ENCODE peak calls at places on chromosomes 4 and X, in four cellular contexts. One of them, this sample, is unnamed.

GRCh38 chr4:30182786-30183185 is 537.4 kb upstream of the PCDH7 start:
- DNase-seq in stimulated activated CD4-positive, alpha-beta T cell treated with anti-CD3 and anti-CD28 coated beads, Interleukin-4, amount 100 ng/mL, for 24 hours: no peak
- DNase-seq in fibroblast of mammary gland: no peak
- DNase-seq in PC-3: peak
- DNase-seq in this sample: no peak

GRCh38 chrX:132615396-132616131 is 126.7 kb upstream of the MBNL3 start:
- DNase-seq in stimulated activated CD4-positive, alpha-beta T cell treated with anti-CD3 and anti-CD28 coated beads, Interleukin-4, amount 100 ng/mL, for 24 hours: peak
- DNase-seq in fibroblast of mammary gland: peak
- DNase-seq in PC-3: peak
- DNase-seq in this sample: peak

GRCh38 chr4:70841951-70842350 is 2.3 kb upstream of the GRSF1 start:
- DNase-seq in stimulated activated CD4-positive, alpha-beta T cell treated with anti-CD3 and anti-CD28 coated beads, Interleukin-4, amount 100 ng/mL, for 24 hours: no peak
- DNase-seq in fibroblast of mammary gland: no peak
- DNase-seq in PC-3: no peak
- DNase-seq in this sample: no peak

GRCh38 chrX:150084474-150085229 is 146.4 kb upstream of the EOLA2 start:
- DNase-seq in stimulated activated CD4-positive, alpha-beta T cell treated with anti-CD3 and anti-CD28 coated beads, Interleukin-4, amount 100 ng/mL, for 24 hours: no peak
- DNase-seq in fibroblast of mammary gland: peak
- DNase-seq in PC-3: peak
- DNase-seq in this sample: no peak

GRCh38 chrX:122154019-122154418 is 1030.1 kb upstream of the GRIA3 start:
- DNase-seq in stimulated activated CD4-positive, alpha-beta T cell treated with anti-CD3 and anti-CD28 coated beads, Interleukin-4, amount 100 ng/mL, for 24 hours: no peak
- DNase-seq in fibroblast of mammary gland: no peak
- DNase-seq in PC-3: no peak
- DNase-seq in this sample: no peak

GRCh38 chr4:111449657-111450056 is 695.6 kb upstream of the FAM241A start:
- DNase-seq in stimulated activated CD4-positive, alpha-beta T cell treated with anti-CD3 and anti-CD28 coated beads, Interleukin-4, amount 100 ng/mL, for 24 hours: no peak
- DNase-seq in fibroblast of mammary gland: no peak
- DNase-seq in PC-3: peak
- DNase-seq in this sample: no peak

GRCh38 chr4:18042754-18043153 is 21.2 kb upstream of the LCORL start:
- DNase-seq in stimulated activated CD4-positive, alpha-beta T cell treated with anti-CD3 and anti-CD28 coated beads, Interleukin-4, amount 100 ng/mL, for 24 hours: no peak
- DNase-seq in fibroblast of mammary gland: no peak
- DNase-seq in PC-3: peak
- DNase-seq in this sample: no peak

GRCh38 chrX:136193771-136194170 is 46.4 kb downstream of the FHL1 start:
- DNase-seq in stimulated activated CD4-positive, alpha-beta T cell treated with anti-CD3 and anti-CD28 coated beads, Interleukin-4, amount 100 ng/mL, for 24 hours: no peak
- DNase-seq in fibroblast of mammary gland: no peak
- DNase-seq in PC-3: no peak
- DNase-seq in this sample: peak

GRCh38 chrX:45267007-45267406 is 66.3 kb upstream of the DIPK2B start:
- DNase-seq in stimulated activated CD4-positive, alpha-beta T cell treated with anti-CD3 and anti-CD28 coated beads, Interleukin-4, amount 100 ng/mL, for 24 hours: no peak
- DNase-seq in fibroblast of mammary gland: no peak
- DNase-seq in PC-3: no peak
- DNase-seq in this sample: no peak

GRCh38 chrX:153828723-153829548 is 1.4 kb downstream of the PDZD4 start:
- DNase-seq in stimulated activated CD4-positive, alpha-beta T cell treated with anti-CD3 and anti-CD28 coated beads, Interleukin-4, amount 100 ng/mL, for 24 hours: no peak
- DNase-seq in fibroblast of mammary gland: no peak
- DNase-seq in PC-3: no peak
- DNase-seq in this sample: no peak

GRCh38 chrX:75155830-75156525 is at the start of gene ABCB7:
- DNase-seq in stimulated activated CD4-positive, alpha-beta T cell treated with anti-CD3 and anti-CD28 coated beads, Interleukin-4, amount 100 ng/mL, for 24 hours: peak
- DNase-seq in fibroblast of mammary gland: peak
- DNase-seq in PC-3: peak
- DNase-seq in this sample: peak

GRCh38 chrX:727738-728621 is 97.4 kb downstream of the SHOX start:
- DNase-seq in stimulated activated CD4-positive, alpha-beta T cell treated with anti-CD3 and anti-CD28 coated beads, Interleukin-4, amount 100 ng/mL, for 24 hours: no peak
- DNase-seq in fibroblast of mammary gland: no peak
- DNase-seq in PC-3: peak
- DNase-seq in this sample: no peak

GRCh38 chrX:55759478-55759877 is 41.9 kb downstream of the RRAGB start:
- DNase-seq in stimulated activated CD4-positive, alpha-beta T cell treated with anti-CD3 and anti-CD28 coated beads, Interleukin-4, amount 100 ng/mL, for 24 hours: no peak
- DNase-seq in fibroblast of mammary gland: no peak
- DNase-seq in PC-3: peak
- DNase-seq in this sample: no peak

GRCh38 chrX:71081348-71082148 is 13.4 kb upstream of the SNX12 start:
- DNase-seq in stimulated activated CD4-positive, alpha-beta T cell treated with anti-CD3 and anti-CD28 coated beads, Interleukin-4, amount 100 ng/mL, for 24 hours: no peak
- DNase-seq in fibroblast of mammary gland: peak
- DNase-seq in PC-3: peak
- DNase-seq in this sample: no peak

GRCh38 chr4:174561556-174561955 is 39.3 kb upstream of the HPGD start:
- DNase-seq in stimulated activated CD4-positive, alpha-beta T cell treated with anti-CD3 and anti-CD28 coated beads, Interleukin-4, amount 100 ng/mL, for 24 hours: no peak
- DNase-seq in fibroblast of mammary gland: no peak
- DNase-seq in PC-3: peak
- DNase-seq in this sample: no peak

GRCh38 chrX:111743316-111743715 is 62.3 kb downstream of the ALG13 start:
- DNase-seq in stimulated activated CD4-positive, alpha-beta T cell treated with anti-CD3 and anti-CD28 coated beads, Interleukin-4, amount 100 ng/mL, for 24 hours: no peak
- DNase-seq in fibroblast of mammary gland: peak
- DNase-seq in PC-3: no peak
- DNase-seq in this sample: no peak

GRCh38 chrX:12753366-12753765 is 37.8 kb upstream of the PRPS2 start:
- DNase-seq in stimulated activated CD4-positive, alpha-beta T cell treated with anti-CD3 and anti-CD28 coated beads, Interleukin-4, amount 100 ng/mL, for 24 hours: no peak
- DNase-seq in fibroblast of mammary gland: no peak
- DNase-seq in PC-3: no peak
- DNase-seq in this sample: no peak

GRCh38 chr4:1241936-1242505 is 6.9 kb downstream of the CTBP1 start:
- DNase-seq in stimulated activated CD4-positive, alpha-beta T cell treated with anti-CD3 and anti-CD28 coated beads, Interleukin-4, amount 100 ng/mL, for 24 hours: no peak
- DNase-seq in fibroblast of mammary gland: no peak
- DNase-seq in PC-3: no peak
- DNase-seq in this sample: no peak

GRCh38 chrX:46577116-46578005 is 3.8 kb downstream of the CHST7 start:
- DNase-seq in stimulated activated CD4-positive, alpha-beta T cell treated with anti-CD3 and anti-CD28 coated beads, Interleukin-4, amount 100 ng/mL, for 24 hours: no peak
- DNase-seq in fibroblast of mammary gland: peak
- DNase-seq in PC-3: peak
- DNase-seq in this sample: no peak

GRCh38 chr4:28010543-28011235 is 1150.0 kb downstream of the STIM2 start:
- DNase-seq in stimulated activated CD4-positive, alpha-beta T cell treated with anti-CD3 and anti-CD28 coated beads, Interleukin-4, amount 100 ng/mL, for 24 hours: no peak
- DNase-seq in fibroblast of mammary gland: peak
- DNase-seq in PC-3: no peak
- DNase-seq in this sample: no peak

GRCh38 chr4:123984881-123985280 is 588.3 kb downstream of the SPRY1 start:
- DNase-seq in stimulated activated CD4-positive, alpha-beta T cell treated with anti-CD3 and anti-CD28 coated beads, Interleukin-4, amount 100 ng/mL, for 24 hours: no peak
- DNase-seq in fibroblast of mammary gland: no peak
- DNase-seq in PC-3: no peak
- DNase-seq in this sample: no peak

GRCh38 chrX:53817548-53817947 is 131.0 kb upstream of the HUWE1 start:
- DNase-seq in stimulated activated CD4-positive, alpha-beta T cell treated with anti-CD3 and anti-CD28 coated beads, Interleukin-4, amount 100 ng/mL, for 24 hours: no peak
- DNase-seq in fibroblast of mammary gland: no peak
- DNase-seq in PC-3: no peak
- DNase-seq in this sample: no peak

GRCh38 chr4:133148690-133149363 is at the start of gene PCDH10:
- DNase-seq in stimulated activated CD4-positive, alpha-beta T cell treated with anti-CD3 and anti-CD28 coated beads, Interleukin-4, amount 100 ng/mL, for 24 hours: peak
- DNase-seq in fibroblast of mammary gland: peak
- DNase-seq in PC-3: peak
- DNase-seq in this sample: peak

GRCh38 chrX:24294619-24295018 is 19.2 kb downstream of the SUPT20HL2 start:
- DNase-seq in stimulated activated CD4-positive, alpha-beta T cell treated with anti-CD3 and anti-CD28 coated beads, Interleukin-4, amount 100 ng/mL, for 24 hours: peak
- DNase-seq in fibroblast of mammary gland: peak
- DNase-seq in PC-3: peak
- DNase-seq in this sample: peak

GRCh38 chrX:143165778-143166177 is 140.1 kb downstream of the SPANXN4 start:
- DNase-seq in stimulated activated CD4-positive, alpha-beta T cell treated with anti-CD3 and anti-CD28 coated beads, Interleukin-4, amount 100 ng/mL, for 24 hours: no peak
- DNase-seq in fibroblast of mammary gland: no peak
- DNase-seq in PC-3: no peak
- DNase-seq in this sample: no peak

GRCh38 chrX:82813671-82814078 is 694.4 kb upstream of the POU3F4 start:
- DNase-seq in stimulated activated CD4-positive, alpha-beta T cell treated with anti-CD3 and anti-CD28 coated beads, Interleukin-4, amount 100 ng/mL, for 24 hours: no peak
- DNase-seq in fibroblast of mammary gland: peak
- DNase-seq in PC-3: peak
- DNase-seq in this sample: no peak

GRCh38 chrX:11267311-11267910 is 25.8 kb upstream of the AMELX start:
- DNase-seq in stimulated activated CD4-positive, alpha-beta T cell treated with anti-CD3 and anti-CD28 coated beads, Interleukin-4, amount 100 ng/mL, for 24 hours: no peak
- DNase-seq in fibroblast of mammary gland: peak
- DNase-seq in PC-3: peak
- DNase-seq in this sample: no peak

GRCh38 chr4:132276185-132276584 is 872.9 kb upstream of the PCDH10 start:
- DNase-seq in stimulated activated CD4-positive, alpha-beta T cell treated with anti-CD3 and anti-CD28 coated beads, Interleukin-4, amount 100 ng/mL, for 24 hours: no peak
- DNase-seq in fibroblast of mammary gland: no peak
- DNase-seq in PC-3: no peak
- DNase-seq in this sample: no peak

GRCh38 chr4:146329042-146329716 is 114.8 kb downstream of the REELD1 start:
- DNase-seq in stimulated activated CD4-positive, alpha-beta T cell treated with anti-CD3 and anti-CD28 coated beads, Interleukin-4, amount 100 ng/mL, for 24 hours: no peak
- DNase-seq in fibroblast of mammary gland: peak
- DNase-seq in PC-3: peak
- DNase-seq in this sample: no peak

GRCh38 chr4:73341454-73341853 is 62.6 kb upstream of the ALB start:
- DNase-seq in stimulated activated CD4-positive, alpha-beta T cell treated with anti-CD3 and anti-CD28 coated beads, Interleukin-4, amount 100 ng/mL, for 24 hours: no peak
- DNase-seq in fibroblast of mammary gland: peak
- DNase-seq in PC-3: peak
- DNase-seq in this sample: peak

GRCh38 chrX:20362268-20363002 is 95.7 kb upstream of the RPS6KA3 start:
- DNase-seq in stimulated activated CD4-positive, alpha-beta T cell treated with anti-CD3 and anti-CD28 coated beads, Interleukin-4, amount 100 ng/mL, for 24 hours: no peak
- DNase-seq in fibroblast of mammary gland: peak
- DNase-seq in PC-3: peak
- DNase-seq in this sample: no peak

GRCh38 chr4:173527103-173527876 is 2.7 kb downstream of the HAND2 start:
- DNase-seq in stimulated activated CD4-positive, alpha-beta T cell treated with anti-CD3 and anti-CD28 coated beads, Interleukin-4, amount 100 ng/mL, for 24 hours: no peak
- DNase-seq in fibroblast of mammary gland: peak
- DNase-seq in PC-3: no peak
- DNase-seq in this sample: no peak

GRCh38 chrX:106972896-106973295 is 27.1 kb downstream of the MORC4 start:
- DNase-seq in stimulated activated CD4-positive, alpha-beta T cell treated with anti-CD3 and anti-CD28 coated beads, Interleukin-4, amount 100 ng/mL, for 24 hours: no peak
- DNase-seq in fibroblast of mammary gland: no peak
- DNase-seq in PC-3: no peak
- DNase-seq in this sample: no peak

GRCh38 chrX:113892401-113892800 is 691.5 kb upstream of the HTR2C start:
- DNase-seq in stimulated activated CD4-positive, alpha-beta T cell treated with anti-CD3 and anti-CD28 coated beads, Interleukin-4, amount 100 ng/mL, for 24 hours: no peak
- DNase-seq in fibroblast of mammary gland: no peak
- DNase-seq in PC-3: peak
- DNase-seq in this sample: no peak

GRCh38 chr4:77776182-77777134 is 42.7 kb downstream of the CNOT6L start:
- DNase-seq in stimulated activated CD4-positive, alpha-beta T cell treated with anti-CD3 and anti-CD28 coated beads, Interleukin-4, amount 100 ng/mL, for 24 hours: no peak
- DNase-seq in fibroblast of mammary gland: no peak
- DNase-seq in PC-3: no peak
- DNase-seq in this sample: no peak

GRCh38 chr4:152950402-152951274 is 14.5 kb downstream of the FHDC1 start:
- DNase-seq in stimulated activated CD4-positive, alpha-beta T cell treated with anti-CD3 and anti-CD28 coated beads, Interleukin-4, amount 100 ng/mL, for 24 hours: no peak
- DNase-seq in fibroblast of mammary gland: no peak
- DNase-seq in PC-3: no peak
- DNase-seq in this sample: no peak

GRCh38 chrX:38192007-38192625 is 28.6 kb downstream of the SRPX start:
- DNase-seq in stimulated activated CD4-positive, alpha-beta T cell treated with anti-CD3 and anti-CD28 coated beads, Interleukin-4, amount 100 ng/mL, for 24 hours: no peak
- DNase-seq in fibroblast of mammary gland: peak
- DNase-seq in PC-3: peak
- DNase-seq in this sample: peak

GRCh38 chrX:48834383-48834709 is 1.1 kb downstream of the PCSK1N start:
- DNase-seq in stimulated activated CD4-positive, alpha-beta T cell treated with anti-CD3 and anti-CD28 coated beads, Interleukin-4, amount 100 ng/mL, for 24 hours: no peak
- DNase-seq in fibroblast of mammary gland: no peak
- DNase-seq in PC-3: peak
- DNase-seq in this sample: no peak

GRCh38 chr4:36285784-36286480 is 4.5 kb downstream of the DTHD1 start:
- DNase-seq in stimulated activated CD4-positive, alpha-beta T cell treated with anti-CD3 and anti-CD28 coated beads, Interleukin-4, amount 100 ng/mL, for 24 hours: peak
- DNase-seq in fibroblast of mammary gland: no peak
- DNase-seq in PC-3: peak
- DNase-seq in this sample: peak

This sample was measured in activated CD4-positive, alpha-beta memory T cell treated with anti-CD3 and anti-CD28 coated beads for 36 hours.